ENCODE peak calls at places on chromosomes 4 and X, in eight cellular contexts. Z, Y, O, E, G, S, J and F are unnamed samples.

GRCh38 chrX:13272426-13272825 is 47.4 kb downstream of the ATXN3L start:
- DNase-seq in Z (no peak), O (no peak), G (no peak), Y (no peak), E (no peak), S (no peak), J (no peak), F (no peak)

GRCh38 chr4:101621120-101621519 is 169.4 kb upstream of the BANK1 start:
- DNase-seq in S (no peak), Z (no peak), G (no peak), J (no peak), O (peak), E (peak), Y (no peak), F (no peak)

GRCh38 chr4:85995361-85995760 is 364.5 kb downstream of the MAPK10 start:
- DNase-seq in Z (no peak), S (no peak), O (no peak), J (no peak), E (no peak), G (no peak), Y (no peak), F (no peak)

GRCh38 chr4:107845721-107846120 is 21.0 kb downstream of the SGMS2 start:
- DNase-seq in Y (no peak), J (no peak), S (no peak), O (no peak), E (no peak), G (no peak), Z (no peak), F (no peak)

GRCh38 chr4:102759835-102760644 is 728 bp downstream of the MANBA start:
- DNase-seq in E (peak), J (no peak), Z (peak), Y (peak), S (no peak), G (peak), O (peak), F (no peak)

GRCh38 chr4:153176938-153177337 is 27.3 kb upstream of the TRIM2 start:
- DNase-seq in Y (no peak), G (no peak), Z (no peak), J (no peak), E (no peak), O (no peak), S (no peak), F (no peak)

GRCh38 chr4:28481565-28481964 is 1620.9 kb downstream of the STIM2 start:
- DNase-seq in Z (no peak), G (no peak), S (no peak), O (no peak), Y (no peak), J (no peak), E (no peak), F (no peak)

GRCh38 chr4:124931050-124931449 is 218.5 kb upstream of the ANKRD50 start:
- DNase-seq in E (peak), Z (no peak), Y (no peak), O (peak), J (no peak), G (no peak), S (no peak), F (no peak)

GRCh38 chrX:19579485-19579884 is 64.2 kb upstream of the MAP3K15 start:
- DNase-seq in O (peak), Y (no peak), G (no peak), E (peak), J (no peak), Z (no peak), S (no peak), F (no peak)

GRCh38 chr4:166259081-166259480 is 386.0 kb downstream of the TLL1 start:
- DNase-seq in Y (no peak), Z (no peak), J (no peak), O (no peak), E (no peak), S (no peak), G (no peak), F (no peak)